ENCODE peak calls at places on chromosome 4, in nine cellular contexts. J is keratinocyte, H is pancreas, O is Panc1, K is GM06990, E is thoracic aorta, I is BJ, U is cardiac fibroblast, P is astrocyte of the spinal cord. W is an unnamed sample.
A peak's percentile ranks its signal among the peaks of the same experiment; 100 is the strongest.

GRCh38 chr4:54400802-54401201 is 171.7 kb downstream of the PDGFRA start:
- DNase-seq in J (no peak), O (no peak), P (peak; percentile 85), E (no peak), U (peak; percentile 87), I (peak; percentile 28), H (no peak), K (no peak), W (no peak)

GRCh38 chr4:98170035-98170434 is 26.8 kb upstream of the STPG2 start:
- DNase-seq in K (no peak), E (no peak), H (no peak), J (no peak), I (no peak), P (no peak), U (no peak), O (no peak), W (no peak)

GRCh38 chr4:55071951-55072350 is 53.4 kb downstream of the KDR start:
- DNase-seq in K (no peak), J (no peak), O (no peak), E (no peak), I (no peak), P (no peak), H (no peak), U (no peak), W (no peak)

GRCh38 chr4:36841583-36842326 is 402.8 kb upstream of the NWD2 start:
- DNase-seq in J (no peak), U (peak; percentile 83), E (no peak), O (peak; percentile 22), I (no peak), P (peak; percentile 29), H (no peak), K (peak; percentile 27), W (no peak)

GRCh38 chr4:16116019-16116418 is 32.2 kb upstream of the PROM1 start:
- DNase-seq in U (no peak), E (no peak), H (no peak), J (no peak), P (no peak), O (no peak), I (no peak), K (no peak), W (no peak)

GRCh38 chr4:157983300-157983699 is 189.5 kb downstream of the GASK1B start:
- DNase-seq in P (no peak), U (peak; percentile 37), J (no peak), O (no peak), E (no peak), H (no peak), I (no peak), K (no peak), W (no peak)

GRCh38 chr4:129428454-129428853 is 332.5 kb downstream of the C4orf33 start:
- DNase-seq in I (no peak), H (no peak), U (no peak), E (no peak), O (no peak), K (no peak), J (no peak), P (no peak), W (no peak)

GRCh38 chr4:165872443-165873297 is at the start of gene TLL1:
- DNase-seq in K (no peak), J (no peak), E (no peak), U (peak; percentile 38), P (peak; percentile 38), O (no peak), I (no peak), H (no peak), W (no peak)

GRCh38 chr4:29553842-29554241 is 1166.3 kb upstream of the PCDH7 start:
- DNase-seq in E (no peak), O (no peak), I (no peak), U (no peak), P (peak; percentile 5), K (no peak), H (no peak), J (no peak), W (no peak)

GRCh38 chr4:8906991-8907595 is 35.5 kb upstream of the HMX1 start:
- DNase-seq in E (no peak), U (no peak), O (no peak), K (no peak), I (no peak), H (no peak), J (no peak), P (no peak), W (no peak)

GRCh38 chr4:108834787-108835384 is 72.0 kb upstream of the ETNPPL start:
- DNase-seq in I (no peak), E (no peak), O (no peak), H (no peak), K (no peak), P (peak; percentile 64), U (peak; percentile 76), J (no peak), W (no peak)

GRCh38 chr4:6332669-6333050 is 63.0 kb downstream of the WFS1 start:
- DNase-seq in I (no peak), H (no peak), K (no peak), P (no peak), J (no peak), O (no peak), U (no peak), E (no peak), W (no peak)

GRCh38 chr4:6335040-6335590 is 65.5 kb downstream of the WFS1 start:
- DNase-seq in E (no peak), O (no peak), J (no peak), H (no peak), U (no peak), P (no peak), K (no peak), I (no peak), W (no peak)

GRCh38 chr4:6333301-6334202 is 63.9 kb downstream of the WFS1 start:
- DNase-seq in P (no peak), O (no peak), I (no peak), E (no peak), H (no peak), J (no peak), K (no peak), U (peak; percentile 39), W (no peak)

GRCh38 chr4:6336166-6336565 is 66.5 kb downstream of the WFS1 start:
- DNase-seq in I (no peak), O (no peak), E (no peak), U (no peak), P (no peak), H (no peak), J (no peak), K (no peak), W (no peak)

GRCh38 chr4:6334203-6334887 is 64.7 kb downstream of the WFS1 start:
- DNase-seq in E (no peak), O (no peak), P (no peak), H (no peak), U (no peak), J (no peak), K (no peak), I (no peak), W (no peak)
- TF ChIP-seq CTCF in E (no peak), O (no peak), P (no peak), H (peak; percentile 2), U (no peak), J (no peak), K (no peak), I (no peak), W (no peak)

DNA sequence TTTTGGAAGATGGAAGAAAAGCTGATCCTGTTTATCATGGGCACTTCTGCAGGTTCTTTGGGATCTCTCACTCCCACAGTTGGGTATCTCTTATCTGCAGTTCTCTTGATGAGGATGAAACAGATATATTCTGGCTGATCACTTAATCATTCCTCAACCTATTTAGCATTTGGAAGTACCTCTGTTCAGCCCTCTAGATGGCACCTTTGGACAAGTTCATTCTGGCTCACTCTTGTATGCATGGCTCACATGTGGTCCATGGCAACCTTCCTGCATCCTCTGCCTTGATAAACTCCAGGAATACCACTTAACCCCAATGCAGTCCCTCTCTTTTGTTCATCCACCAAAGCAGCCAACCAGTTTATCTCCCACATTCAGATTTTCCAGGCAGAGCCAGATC is 74.2 kb downstream of the SMARCA5 start:
- DNase-seq in P (no peak), U (peak; percentile 50), E (no peak), H (no peak), J (no peak), O (no peak), I (no peak), K (no peak), W (no peak)
- TF ChIP-seq CTCF in P (no peak), U (peak; percentile 17), E (no peak), H (no peak), J (no peak), O (no peak), I (no peak), K (peak; percentile 23), W (no peak)

GRCh38 chr4:94256833-94257232 is 49.2 kb downstream of the SMARCAD1 start:
- DNase-seq in K (no peak), U (peak; percentile 14), E (no peak), I (no peak), P (no peak), H (no peak), O (no peak), J (no peak), W (no peak)
- TF ChIP-seq CTCF in K (peak; percentile 15), U (no peak), E (no peak), I (peak; percentile 8), P (peak; percentile 35), H (no peak), O (no peak), J (peak; percentile 36), W (no peak)

DNA sequence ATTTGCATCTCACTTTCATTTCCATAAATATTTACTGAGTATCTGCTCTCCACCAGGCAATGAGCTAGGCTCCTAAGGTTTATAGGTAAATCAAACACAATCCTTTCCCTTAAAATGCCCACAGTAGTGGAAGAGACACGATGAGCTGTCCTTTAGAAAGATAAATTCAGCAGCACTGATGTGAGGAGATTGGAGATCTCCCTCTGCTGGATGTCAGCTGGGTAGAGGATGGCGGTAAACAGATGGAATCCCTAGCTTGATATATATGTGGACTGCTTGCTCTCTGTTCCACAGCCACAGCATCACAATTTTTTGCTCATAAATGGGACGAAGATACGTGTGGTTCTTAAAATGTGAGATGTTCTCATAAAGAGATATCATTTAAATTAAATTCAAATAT is 216.4 kb upstream of the RASGEF1B start:
- DNase-seq in I (no peak), K (no peak), E (no peak), U (peak; percentile 24), H (no peak), P (no peak), J (no peak), O (no peak), W (no peak)
- TF ChIP-seq CTCF in I (no peak), K (peak; percentile 11), E (no peak), U (no peak), H (no peak), P (peak; percentile 5), J (peak; percentile 23), O (no peak), W (no peak)

GRCh38 chr4:5469151-5469775 is 239.1 kb downstream of the EVC2 start:
- DNase-seq in O (no peak), P (no peak), J (no peak), U (no peak), K (no peak), H (no peak), E (no peak), I (no peak), W (no peak)
- TF ChIP-seq CTCF in O (no peak), P (no peak), J (no peak), U (no peak), K (no peak), H (no peak), E (no peak), I (no peak), W (no peak)

GRCh38 chr4:30716158-30716557 is 4.0 kb upstream of the PCDH7 start:
- DNase-seq in I (no peak), O (no peak), J (no peak), U (peak; percentile 51), E (no peak), P (peak; percentile 57), H (no peak), K (no peak), W (no peak)
- TF ChIP-seq CTCF in I (peak; percentile 44), O (peak; percentile 52), J (peak; percentile 55), U (peak; percentile 51), E (peak; percentile 55), P (peak; percentile 57), H (no peak), K (peak; percentile 23), W (no peak)